ENCODE peak calls at places on chromosomes 12 and 14, in seven cellular contexts. One of them, this sample, is unnamed. For H3K27me3, the result is how much of the 10 kb centered on the place peaks cover.

GRCh38 chr14:37658174-37658573 is 62.7 kb downstream of the TTC6 start:
- DNase-seq in cardiac muscle cell: no peak
- DNase-seq in psoas muscle: no peak
- DNase-seq in IMR-90: no peak
- DNase-seq in GM23338: peak
- DNase-seq in SK-N-SH: no peak
- DNase-seq in suprapubic skin: no peak
- DNase-seq in this sample: no peak

GRCh38 chr12:52151859-52152783 is 39.7 kb downstream of the KRT80 start:
- DNase-seq in cardiac muscle cell: peak
- DNase-seq in psoas muscle: peak
- DNase-seq in IMR-90: peak
- DNase-seq in GM23338: peak
- DNase-seq in SK-N-SH: peak
- DNase-seq in suprapubic skin: peak
- DNase-seq in this sample: no peak

GRCh38 chr12:7667025-7667575 is 1.4 kb upstream of the APOBEC1 start:
- DNase-seq in cardiac muscle cell: no peak
- DNase-seq in psoas muscle: no peak
- DNase-seq in IMR-90: no peak
- DNase-seq in GM23338: peak
- DNase-seq in SK-N-SH: no peak
- DNase-seq in suprapubic skin: no peak
- DNase-seq in this sample: no peak

GRCh38 chr12:108643941-108644742 is 10.4 kb upstream of the SELPLG start:
- DNase-seq in cardiac muscle cell: no peak
- DNase-seq in psoas muscle: peak
- DNase-seq in IMR-90: no peak
- DNase-seq in GM23338: no peak
- DNase-seq in SK-N-SH: no peak
- DNase-seq in suprapubic skin: peak
- DNase-seq in this sample: no peak

GRCh38 chr12:27425306-27425705 is 21.2 kb upstream of the SMCO2 start:
- DNase-seq in cardiac muscle cell: peak
- DNase-seq in psoas muscle: no peak
- DNase-seq in IMR-90: no peak
- DNase-seq in GM23338: no peak
- DNase-seq in SK-N-SH: no peak
- DNase-seq in suprapubic skin: no peak
- DNase-seq in this sample: no peak

GRCh38 chr14:102094101-102094500 is 7.3 kb upstream of the HSP90AA1 start:
- DNase-seq in cardiac muscle cell: peak
- DNase-seq in psoas muscle: no peak
- DNase-seq in IMR-90: no peak
- DNase-seq in GM23338: peak
- DNase-seq in SK-N-SH: no peak
- DNase-seq in suprapubic skin: no peak
- DNase-seq in this sample: no peak

GRCh38 chr12:31897791-31898503 is 61.3 kb upstream of the RESF1 start:
- DNase-seq in cardiac muscle cell: peak
- DNase-seq in psoas muscle: no peak
- DNase-seq in IMR-90: no peak
- DNase-seq in GM23338: peak
- DNase-seq in SK-N-SH: peak
- DNase-seq in suprapubic skin: no peak
- DNase-seq in this sample: no peak

GRCh38 chr12:123532808-123533649 is 490 bp downstream of the RILPL1 start:
- DNase-seq in cardiac muscle cell: peak
- DNase-seq in psoas muscle: peak
- DNase-seq in IMR-90: peak
- DNase-seq in GM23338: peak
- DNase-seq in SK-N-SH: no peak
- DNase-seq in suprapubic skin: peak
- DNase-seq in this sample: no peak

GRCh38 chr14:21066882-21067502 is 3.1 kb upstream of the ARHGEF40 start:
- DNase-seq in cardiac muscle cell: no peak
- DNase-seq in psoas muscle: no peak
- DNase-seq in IMR-90: no peak
- DNase-seq in GM23338: peak
- DNase-seq in SK-N-SH: no peak
- DNase-seq in suprapubic skin: no peak
- DNase-seq in this sample: no peak

GRCh38 chr12:95337176-95337575 is 119.6 kb downstream of the VEZT start:
- DNase-seq in cardiac muscle cell: peak
- DNase-seq in psoas muscle: no peak
- DNase-seq in IMR-90: peak
- DNase-seq in GM23338: no peak
- DNase-seq in SK-N-SH: no peak
- DNase-seq in suprapubic skin: no peak
- DNase-seq in this sample: peak

GRCh38 chr12:1644523-1645438 is 15.8 kb downstream of the WNT5B start:
- DNase-seq in cardiac muscle cell: peak
- DNase-seq in psoas muscle: peak
- DNase-seq in IMR-90: peak
- DNase-seq in GM23338: no peak
- DNase-seq in SK-N-SH: peak
- DNase-seq in suprapubic skin: no peak
- DNase-seq in this sample: peak

GRCh38 chr12:106445981-106446380 is 88.4 kb downstream of the POLR3B start:
- DNase-seq in cardiac muscle cell: no peak
- DNase-seq in psoas muscle: no peak
- DNase-seq in IMR-90: no peak
- DNase-seq in GM23338: no peak
- DNase-seq in SK-N-SH: no peak
- DNase-seq in suprapubic skin: no peak
- DNase-seq in this sample: no peak

GRCh38 chr12:87656311-87656710 is 372.9 kb downstream of the C12orf50 start:
- DNase-seq in cardiac muscle cell: no peak
- DNase-seq in psoas muscle: no peak
- DNase-seq in IMR-90: no peak
- DNase-seq in GM23338: peak
- DNase-seq in SK-N-SH: no peak
- DNase-seq in suprapubic skin: no peak
- DNase-seq in this sample: no peak

GRCh38 chr14:65551019-65551643 is 138.6 kb downstream of the FUT8 start:
- DNase-seq in cardiac muscle cell: no peak
- DNase-seq in psoas muscle: no peak
- DNase-seq in IMR-90: no peak
- DNase-seq in GM23338: no peak
- DNase-seq in SK-N-SH: no peak
- DNase-seq in suprapubic skin: no peak
- DNase-seq in this sample: no peak

GRCh38 chr12:34402899-34403705 is 380.8 kb downstream of the ALG10 start:
- DNase-seq in cardiac muscle cell: no peak
- DNase-seq in psoas muscle: peak
- DNase-seq in IMR-90: no peak
- DNase-seq in GM23338: no peak
- DNase-seq in SK-N-SH: peak
- DNase-seq in suprapubic skin: peak
- DNase-seq in this sample: no peak

GRCh38 chr14:68246074-68246980 is 426.7 kb downstream of the RAD51B start:
- DNase-seq in cardiac muscle cell: peak
- DNase-seq in psoas muscle: no peak
- DNase-seq in IMR-90: no peak
- DNase-seq in GM23338: no peak
- DNase-seq in SK-N-SH: no peak
- DNase-seq in suprapubic skin: no peak
- DNase-seq in this sample: no peak

GRCh38 chr12:109625131-109625559 is 51.6 kb downstream of the MVK start:
- DNase-seq in cardiac muscle cell: peak
- DNase-seq in psoas muscle: peak
- DNase-seq in IMR-90: peak
- DNase-seq in GM23338: no peak
- DNase-seq in SK-N-SH: peak
- DNase-seq in suprapubic skin: peak
- DNase-seq in this sample: no peak

GRCh38 chr14:38137005-38137404 is 70.7 kb upstream of the SSTR1 start:
- DNase-seq in cardiac muscle cell: peak
- DNase-seq in psoas muscle: no peak
- DNase-seq in IMR-90: peak
- DNase-seq in GM23338: no peak
- DNase-seq in SK-N-SH: no peak
- DNase-seq in suprapubic skin: no peak
- DNase-seq in this sample: no peak

GRCh38 chr14:28375295-28375694 is 391.3 kb upstream of the FOXG1 start:
- DNase-seq in cardiac muscle cell: peak
- DNase-seq in psoas muscle: no peak
- DNase-seq in IMR-90: no peak
- DNase-seq in GM23338: peak
- DNase-seq in SK-N-SH: peak
- DNase-seq in suprapubic skin: no peak
- DNase-seq in this sample: no peak

GRCh38 chr14:30211326-30211725 is 283.7 kb upstream of the PRKD1 start:
- DNase-seq in cardiac muscle cell: peak
- DNase-seq in psoas muscle: no peak
- DNase-seq in IMR-90: peak
- DNase-seq in GM23338: no peak
- DNase-seq in SK-N-SH: no peak
- DNase-seq in suprapubic skin: no peak
- DNase-seq in this sample: no peak

GRCh38 chr14:76502638-76503037 is 126.7 kb downstream of the ESRRB start:
- DNase-seq in cardiac muscle cell: no peak
- DNase-seq in psoas muscle: no peak
- DNase-seq in IMR-90: no peak
- DNase-seq in GM23338: no peak
- DNase-seq in SK-N-SH: no peak
- DNase-seq in suprapubic skin: no peak
- DNase-seq in this sample: no peak

GRCh38 chr14:89507521-89507920 is 90.5 kb upstream of the FOXN3 start:
- DNase-seq in cardiac muscle cell: peak
- DNase-seq in psoas muscle: no peak
- DNase-seq in IMR-90: peak
- DNase-seq in GM23338: no peak
- DNase-seq in SK-N-SH: no peak
- DNase-seq in suprapubic skin: no peak
- DNase-seq in this sample: peak

GRCh38 chr12:96770239-96770780 is 136.7 kb upstream of the NEDD1 start:
- DNase-seq in cardiac muscle cell: no peak
- DNase-seq in psoas muscle: no peak
- DNase-seq in IMR-90: no peak
- DNase-seq in GM23338: no peak
- DNase-seq in SK-N-SH: no peak
- DNase-seq in suprapubic skin: no peak
- DNase-seq in this sample: no peak

GRCh38 chr14:49861581-49861922 is 9.0 kb upstream of the NEMF start:
- DNase-seq in cardiac muscle cell: peak
- DNase-seq in psoas muscle: peak
- DNase-seq in IMR-90: peak
- DNase-seq in GM23338: peak
- DNase-seq in SK-N-SH: peak
- DNase-seq in suprapubic skin: peak
- DNase-seq in this sample: no peak

GRCh38 chr12:33313476-33313875 is 126.1 kb downstream of the SYT10 start:
- DNase-seq in cardiac muscle cell: no peak
- DNase-seq in psoas muscle: no peak
- DNase-seq in IMR-90: no peak
- DNase-seq in GM23338: no peak
- DNase-seq in SK-N-SH: no peak
- DNase-seq in suprapubic skin: no peak
- DNase-seq in this sample: no peak

GRCh38 chr12:57046392-57046791 is 3.5 kb downstream of the MYO1A start:
- DNase-seq in cardiac muscle cell: no peak
- DNase-seq in psoas muscle: no peak
- DNase-seq in IMR-90: no peak
- DNase-seq in GM23338: no peak
- DNase-seq in SK-N-SH: no peak
- DNase-seq in suprapubic skin: no peak
- DNase-seq in this sample: no peak

GRCh38 chr12:57047981-57048380 is 1.9 kb downstream of the MYO1A start:
- DNase-seq in cardiac muscle cell: no peak
- DNase-seq in psoas muscle: no peak
- DNase-seq in IMR-90: peak
- DNase-seq in GM23338: no peak
- DNase-seq in SK-N-SH: no peak
- DNase-seq in suprapubic skin: no peak
- DNase-seq in this sample: peak

GRCh38 chr12:57042695-57043094 is 7.2 kb downstream of the MYO1A start:
- DNase-seq in cardiac muscle cell: no peak
- DNase-seq in psoas muscle: no peak
- DNase-seq in IMR-90: no peak
- DNase-seq in GM23338: no peak
- DNase-seq in SK-N-SH: no peak
- DNase-seq in suprapubic skin: no peak
- DNase-seq in this sample: no peak

GRCh38 chr12:57046947-57047890 is 2.7 kb downstream of the MYO1A start:
- DNase-seq in cardiac muscle cell: no peak
- DNase-seq in psoas muscle: no peak
- DNase-seq in IMR-90: no peak
- DNase-seq in GM23338: no peak
- DNase-seq in SK-N-SH: no peak
- DNase-seq in suprapubic skin: no peak
- DNase-seq in this sample: no peak

DNA sequence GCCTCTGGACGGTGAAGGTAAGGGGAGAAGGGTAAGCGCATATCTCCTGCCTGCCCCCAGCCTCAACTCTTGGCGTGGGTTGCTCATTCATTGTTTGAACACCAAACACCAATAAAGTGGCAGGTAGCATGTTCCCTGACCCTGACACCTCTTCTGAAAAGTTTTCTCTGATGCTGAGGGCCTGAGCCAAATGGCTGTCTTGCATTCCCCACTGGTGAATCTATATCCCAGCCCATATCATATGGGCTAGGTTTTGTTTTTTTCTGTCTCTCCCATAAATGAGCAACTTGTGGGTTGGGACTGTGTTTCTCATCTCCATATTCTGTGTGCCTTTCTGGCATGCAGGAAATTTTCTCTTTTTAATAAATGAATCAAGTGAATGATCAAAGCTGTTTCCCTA is 5.1 kb downstream of the MYO1A start:
- DNase-seq in cardiac muscle cell: no peak
- DNase-seq in psoas muscle: no peak
- DNase-seq in IMR-90: peak
- DNase-seq in GM23338: no peak
- DNase-seq in SK-N-SH: no peak
- DNase-seq in suprapubic skin: no peak
- DNase-seq in this sample: no peak
- H3K27me3 ChIP-seq in cardiac muscle cell: under half
- H3K27me3 ChIP-seq in psoas muscle: under half
- H3K27me3 ChIP-seq in IMR-90: under half
- H3K27me3 ChIP-seq in GM23338: under half
- H3K27me3 ChIP-seq in SK-N-SH: under half
- H3K27me3 ChIP-seq in suprapubic skin: under half
- H3K27me3 ChIP-seq in this sample: under half

GRCh38 chr12:46265734-46266133 is 3.1 kb downstream of the SLC38A1 start:
- DNase-seq in cardiac muscle cell: no peak
- DNase-seq in psoas muscle: no peak
- DNase-seq in IMR-90: no peak
- DNase-seq in GM23338: no peak
- DNase-seq in SK-N-SH: no peak
- DNase-seq in suprapubic skin: no peak
- DNase-seq in this sample: no peak
- H3K4me3 ChIP-seq in cardiac muscle cell: peak
- H3K4me3 ChIP-seq in psoas muscle: peak
- H3K4me3 ChIP-seq in IMR-90: no peak
- H3K4me3 ChIP-seq in GM23338: peak
- H3K4me3 ChIP-seq in SK-N-SH: peak
- H3K4me3 ChIP-seq in suprapubic skin: peak
- H3K4me3 ChIP-seq in this sample: no peak

GRCh38 chr12:49369723-49370145 is 2.5 kb downstream of the SPATS2 start:
- DNase-seq in cardiac muscle cell: peak
- DNase-seq in psoas muscle: peak
- DNase-seq in IMR-90: peak
- DNase-seq in GM23338: peak
- DNase-seq in SK-N-SH: peak
- DNase-seq in suprapubic skin: no peak
- DNase-seq in this sample: no peak
- TF ChIP-seq CTCF in cardiac muscle cell: peak
- TF ChIP-seq CTCF in psoas muscle: peak
- TF ChIP-seq CTCF in IMR-90: peak
- TF ChIP-seq CTCF in GM23338: peak
- TF ChIP-seq CTCF in SK-N-SH: peak
- TF ChIP-seq CTCF in suprapubic skin: no peak
- TF ChIP-seq CTCF in this sample: peak

GRCh38 chr14:105926415-105927093 is 400.2 kb downstream of the TMEM121 start:
- DNase-seq in cardiac muscle cell: no peak
- DNase-seq in psoas muscle: peak
- DNase-seq in IMR-90: no peak
- DNase-seq in GM23338: no peak
- DNase-seq in SK-N-SH: no peak
- DNase-seq in suprapubic skin: peak
- DNase-seq in this sample: no peak
- H3K27me3 ChIP-seq in cardiac muscle cell: under half
- H3K27me3 ChIP-seq in psoas muscle: under half
- H3K27me3 ChIP-seq in IMR-90: under half
- H3K27me3 ChIP-seq in GM23338: under half
- H3K27me3 ChIP-seq in SK-N-SH: under half
- H3K27me3 ChIP-seq in suprapubic skin: under half
- H3K27me3 ChIP-seq in this sample: under half